ENCODE peak calls at places on chromosomes 11 and 22, in nine cellular contexts. H is lung; Z is tibial nerve; W is GM10248; U is CD8-positive, alpha-beta T cell; X is psoas muscle; C is BJ; F is breast epithelium; M is WTC11. P is an unnamed sample.

GRCh38 chr11:45165386-45165785 is 18.9 kb downstream of the PRDM11 start:
- DNase-seq in H (no peak), Z (no peak), W (no peak), U (no peak), X (no peak), C (no peak), F (no peak), M (no peak), P (no peak)

GRCh38 chr11:66326261-66327111 is 9.6 kb upstream of the CD248 start:
- DNase-seq in H (no peak), Z (no peak), W (no peak), U (peak; percentile 58), X (peak; percentile 81), C (no peak), F (no peak), M (no peak), P (no peak)

GRCh38 chr11:2924381-2924780 is 4.8 kb downstream of the PHLDA2 start:
- DNase-seq in H (no peak), Z (no peak), W (no peak), U (no peak), X (peak; percentile 46), C (no peak), F (peak; percentile 85), M (no peak), P (no peak)

GRCh38 chr11:117574551-117574950 is 222.5 kb downstream of the DSCAML1 start:
- DNase-seq in H (no peak), Z (no peak), W (no peak), U (no peak), X (no peak), C (no peak), F (no peak), M (no peak), P (no peak)

GRCh38 chr22:26564181-26564580 is 25.8 kb downstream of the TPST2 start:
- DNase-seq in H (no peak), Z (no peak), W (no peak), U (no peak), X (peak; percentile 20), C (no peak), F (no peak), M (no peak), P (no peak)

GRCh38 chr22:46043816-46044717 is 67.1 kb upstream of the WNT7B start:
- DNase-seq in H (no peak), Z (no peak), W (no peak), U (no peak), X (peak; percentile 79), C (no peak), F (peak; percentile 78), M (peak; percentile 29), P (no peak)

GRCh38 chr11:66176650-66177049 is 91.8 kb upstream of the RAB1B start:
- DNase-seq in H (no peak), Z (no peak), W (no peak), U (no peak), X (no peak), C (no peak), F (no peak), M (no peak), P (no peak)

GRCh38 chr22:24435323-24435645 is 7.9 kb downstream of the ADORA2A start:
- DNase-seq in H (no peak), Z (no peak), W (no peak), U (no peak), X (no peak), C (no peak), F (no peak), M (no peak), P (no peak)

GRCh38 chr22:17777005-17777716 is 2.9 kb upstream of the BID start:
- DNase-seq in H (peak; percentile 61), Z (no peak), W (peak; percentile 81), U (peak; percentile 81), X (peak; percentile 66), C (no peak), F (no peak), M (no peak), P (no peak)

DNA sequence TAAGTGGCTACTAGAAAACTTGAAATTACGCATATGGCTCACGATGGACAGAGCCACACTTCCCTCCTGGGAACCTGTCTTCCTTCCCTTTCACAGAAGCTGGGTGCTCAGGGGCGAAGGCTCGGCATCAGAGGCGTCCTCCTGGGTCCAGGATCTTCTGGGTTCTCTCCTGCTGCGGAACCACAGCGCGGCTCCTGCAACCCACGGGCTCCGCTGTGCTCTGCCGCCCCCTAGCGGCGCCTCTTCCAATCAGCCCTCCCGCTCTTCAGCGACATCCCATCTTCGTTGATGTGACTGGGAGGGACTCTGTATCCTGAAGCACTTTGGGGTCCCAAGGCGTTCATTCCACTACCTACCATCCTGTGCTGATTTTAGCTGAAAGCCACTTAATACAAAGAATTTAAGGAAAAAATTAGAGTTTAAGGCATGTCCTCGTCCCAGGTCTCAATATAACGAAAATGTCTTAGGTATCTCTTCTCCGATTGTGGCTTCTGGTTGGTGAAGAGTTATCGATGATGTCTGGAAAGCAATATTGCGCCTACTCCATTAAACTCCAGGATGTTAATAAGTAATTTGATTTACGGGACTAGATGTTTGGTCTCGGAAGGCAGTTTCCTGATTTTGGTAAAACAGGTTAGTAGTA is 14.8 kb upstream of the RPS3 start:
- DNase-seq in H (peak; percentile 72), Z (peak; percentile 73), W (peak; percentile 85), U (peak; percentile 76), X (peak; percentile 87), C (no peak), F (peak; percentile 72), M (peak; percentile 86), P (no peak)
- TF ChIP-seq CTCF in H (peak; percentile 98), Z (peak; percentile 91), W (peak; percentile 90), U (peak; percentile 96), X (peak; percentile 98), C (peak; percentile 99), F (peak; percentile 96), M (peak; percentile 98), P (peak; percentile 98)

DNA sequence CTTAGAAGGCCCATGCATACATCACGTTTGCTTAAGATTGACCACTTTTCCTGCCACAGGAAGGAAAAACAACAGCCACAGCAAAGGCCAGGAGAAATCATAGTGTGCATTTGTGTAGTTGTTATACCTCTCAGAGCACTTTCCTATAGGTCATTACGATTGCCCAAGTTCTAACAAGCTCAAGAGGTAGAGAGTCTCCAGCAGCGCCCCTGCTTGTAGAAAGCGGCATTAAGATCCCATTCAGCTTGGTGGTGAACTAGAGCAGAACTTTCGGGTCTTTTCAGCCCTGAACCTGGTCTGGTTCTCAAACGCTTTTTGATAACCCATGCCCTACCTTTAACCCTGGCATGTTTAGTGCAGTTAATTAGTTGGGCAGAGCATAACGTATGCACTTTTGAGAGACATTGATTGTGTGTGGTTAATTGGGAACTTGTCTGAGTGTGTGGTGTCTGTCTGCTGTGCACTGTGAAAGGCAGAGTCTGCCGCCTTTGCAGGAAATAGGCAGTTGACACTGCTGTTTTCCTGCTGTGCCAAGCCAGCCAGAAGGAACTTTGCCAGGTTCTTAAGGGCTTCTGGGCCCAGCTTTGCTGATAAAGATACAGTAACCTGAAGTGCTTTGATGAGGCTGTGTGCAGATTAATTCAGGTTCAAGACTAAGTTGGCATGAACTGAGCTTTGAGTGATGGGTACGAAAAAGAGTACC is 109.9 kb upstream of the CLMP start:
- DNase-seq in H (peak; percentile 38), Z (no peak), W (no peak), U (no peak), X (no peak), C (no peak), F (no peak), M (no peak), P (no peak)
- TF ChIP-seq CTCF in H (no peak), Z (no peak), W (no peak), U (no peak), X (no peak), C (no peak), F (no peak), M (no peak), P (no peak)

DNA sequence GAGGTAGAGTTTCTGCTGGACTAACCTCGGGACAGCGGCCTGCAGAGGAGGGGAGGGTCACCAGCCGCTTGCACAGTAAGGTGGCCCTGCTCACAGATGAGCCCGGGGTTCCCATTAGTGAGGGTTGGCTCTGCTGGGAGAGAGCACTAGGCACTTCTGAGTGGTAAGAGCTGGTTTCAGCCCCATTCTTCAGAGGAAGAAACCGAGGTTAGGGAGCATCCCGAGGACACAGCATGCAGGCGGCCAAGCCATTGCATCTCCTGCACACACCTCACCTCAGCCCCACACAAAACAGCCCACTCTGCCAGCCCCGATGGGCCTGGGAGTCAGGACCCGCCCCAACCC is 99.3 kb downstream of the MED15 start:
- DNase-seq in H (no peak), Z (no peak), W (no peak), U (no peak), X (no peak), C (no peak), F (no peak), M (no peak), P (no peak)
- TF ChIP-seq CTCF in H (no peak), Z (no peak), W (no peak), U (no peak), X (no peak), C (no peak), F (no peak), M (no peak), P (no peak)

DNA sequence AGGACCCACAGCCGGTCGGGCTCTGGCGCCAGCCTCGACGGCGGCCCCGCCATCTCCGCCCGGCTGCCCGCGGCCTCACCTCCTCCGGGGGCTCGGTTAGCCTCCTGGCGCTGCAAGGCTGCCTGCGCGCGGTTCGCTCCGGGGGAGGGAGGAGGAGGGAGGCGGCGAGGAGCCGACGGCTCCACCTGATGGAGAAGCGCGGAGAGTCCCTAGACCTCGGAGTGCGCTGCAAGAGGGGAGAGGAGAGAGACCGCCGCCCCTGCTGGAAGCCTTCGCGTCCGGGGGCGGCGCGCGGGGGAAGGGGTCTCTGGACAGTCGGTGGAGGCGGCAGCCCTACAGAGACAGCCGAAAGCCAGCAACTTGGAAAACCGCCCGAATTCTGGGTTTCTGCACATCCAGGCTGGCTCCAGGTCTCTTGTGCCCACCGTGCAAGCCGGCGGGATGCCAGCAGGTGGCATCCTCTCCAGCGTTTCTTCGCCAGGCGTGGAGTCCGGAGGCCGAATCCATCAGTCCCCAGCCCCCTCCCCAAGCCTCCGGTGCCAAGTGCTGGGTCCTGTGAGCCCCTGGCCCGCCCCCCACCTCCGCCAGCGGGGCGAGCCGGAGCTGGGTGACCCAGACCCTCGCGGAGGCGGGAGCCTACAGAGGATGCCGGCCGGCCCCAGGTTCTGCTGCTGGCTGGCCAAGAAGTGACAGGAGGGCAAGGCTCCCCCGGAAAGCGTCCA is 2.9 kb upstream of the KIRREL3 start:
- DNase-seq in H (no peak), Z (no peak), W (peak; percentile 29), U (no peak), X (no peak), C (no peak), F (no peak), M (peak; percentile 83), P (no peak)
- TF ChIP-seq CTCF in H (no peak), Z (no peak), W (no peak), U (no peak), X (no peak), C (peak; percentile 56), F (no peak), M (peak; percentile 15), P (peak; percentile 50)

GRCh38 chr11:100574894-100575769 is 112.0 kb upstream of the ARHGAP42 start:
- DNase-seq in H (no peak), Z (no peak), W (no peak), U (no peak), X (no peak), C (no peak), F (no peak), M (no peak), P (no peak)
- TF ChIP-seq CTCF in H (peak; percentile 2), Z (no peak), W (no peak), U (no peak), X (peak; percentile 5), C (peak; percentile 27), F (no peak), M (no peak), P (peak; percentile 60)

GRCh38 chr11:18722293-18722637 is 3.7 kb downstream of the IGSF22 start:
- DNase-seq in H (no peak), Z (no peak), W (no peak), U (no peak), X (no peak), C (no peak), F (no peak), M (no peak), P (no peak)
- TF ChIP-seq CTCF in H (no peak), Z (peak; percentile 4), W (no peak), U (peak; percentile 57), X (no peak), C (no peak), F (no peak), M (no peak), P (no peak)